ENCODE peak calls at places on chromosomes 13 and 19, in five cellular contexts. W is stomach, R is transverse colon, C is colonic mucosa, N is caudate nucleus. S is an unnamed sample.

GRCh38 chr13:94902722-94903407 is 190.5 kb upstream of the SOX21 start:
- DNase-seq in W (no peak), R (no peak), C (no peak), N (no peak), S (no peak)

GRCh38 chr13:33129094-33129832 is 113.0 kb downstream of the KL start:
- DNase-seq in W (no peak), R (no peak), C (no peak), N (no peak), S (no peak)

GRCh38 chr19:15264061-15264932 is 32.0 kb upstream of the EPHX3 start:
- DNase-seq in W (peak), R (peak), C (peak), N (peak), S (peak)

GRCh38 chr19:34808566-34808965 is 35.6 kb upstream of the ZNF599 start:
- DNase-seq in W (no peak), R (no peak), C (no peak), N (no peak), S (no peak)

GRCh38 chr13:110628952-110629701 is 13.8 kb downstream of the NAXD start:
- DNase-seq in W (no peak), R (no peak), C (no peak), N (no peak), S (no peak)

GRCh38 chr19:47309608-47310007 is at the start of gene C5AR1:
- DNase-seq in W (no peak), R (peak), C (no peak), N (no peak), S (no peak)

GRCh38 chr13:40589285-40590109 is 76.9 kb downstream of the FOXO1 start:
- DNase-seq in W (no peak), R (peak), C (no peak), N (no peak), S (peak)

GRCh38 chr13:109900723-109901122 is 114.3 kb upstream of the IRS2 start:
- DNase-seq in W (no peak), R (no peak), C (no peak), N (no peak), S (no peak)

GRCh38 chr13:112977091-112977490 is 8.1 kb downstream of the MCF2L start:
- DNase-seq in W (no peak), R (no peak), C (no peak), N (no peak), S (no peak)

GRCh38 chr19:459724-460511 is 915 bp downstream of the SHC2 start:
- DNase-seq in W (peak), R (peak), C (peak), N (peak), S (peak)

GRCh38 chr13:95970878-95971277 is 82.3 kb downstream of the UGGT2 start:
- DNase-seq in W (no peak), R (no peak), C (no peak), N (no peak), S (no peak)

GRCh38 chr19:13022859-13023636 is 27.8 kb downstream of the NFIX start:
- DNase-seq in W (peak), R (peak), C (peak), N (peak), S (peak)

GRCh38 chr19:42330521-42330835 is 5.0 kb downstream of the MEGF8 start:
- DNase-seq in W (no peak), R (no peak), C (no peak), N (no peak), S (no peak)

GRCh38 chr13:45340422-45341033 is 455 bp downstream of the TPT1 start:
- DNase-seq in W (peak), R (peak), C (peak), N (peak), S (peak)

GRCh38 chr13:35961002-35961401 is 170.2 kb downstream of the DCLK1 start:
- DNase-seq in W (no peak), R (no peak), C (no peak), N (no peak), S (no peak)

GRCh38 chr13:28047784-28048388 is 52.5 kb downstream of the FLT3 start:
- DNase-seq in W (no peak), R (peak), C (no peak), N (no peak), S (no peak)

GRCh38 chr13:104382941-104383340 is 1316.7 kb upstream of the SLC10A2 start:
- DNase-seq in W (no peak), R (no peak), C (no peak), N (no peak), S (no peak)

GRCh38 chr13:80249906-80250513 is 90.9 kb downstream of the SPRY2 start:
- DNase-seq in W (no peak), R (no peak), C (no peak), N (no peak), S (no peak)

GRCh38 chr13:20828540-20829364 is 55.0 kb upstream of the EEF1AKMT1 start:
- DNase-seq in W (no peak), R (peak), C (peak), N (no peak), S (no peak)

GRCh38 chr19:13234518-13234917 is 84.3 kb downstream of the IER2 start:
- DNase-seq in W (peak), R (peak), C (peak), N (no peak), S (peak)

GRCh38 chr19:58229255-58229639 is 533 bp downstream of the ZNF544 start:
- DNase-seq in W (no peak), R (no peak), C (no peak), N (peak), S (no peak)

GRCh38 chr13:46062190-46062589 is 9.6 kb upstream of the ZC3H13 start:
- DNase-seq in W (no peak), R (no peak), C (no peak), N (no peak), S (no peak)

GRCh38 chr13:24134772-24135171 is 25.7 kb upstream of the SPATA13 start:
- DNase-seq in W (no peak), R (no peak), C (no peak), N (no peak), S (no peak)

GRCh38 chr19:43755256-43755801 is 567 bp upstream of the SMG9 start:
- DNase-seq in W (peak), R (peak), C (peak), N (peak), S (peak)

GRCh38 chr13:66574606-66575005 is 655.5 kb downstream of the PCDH9 start:
- DNase-seq in W (no peak), R (no peak), C (no peak), N (no peak), S (no peak)

DNA sequence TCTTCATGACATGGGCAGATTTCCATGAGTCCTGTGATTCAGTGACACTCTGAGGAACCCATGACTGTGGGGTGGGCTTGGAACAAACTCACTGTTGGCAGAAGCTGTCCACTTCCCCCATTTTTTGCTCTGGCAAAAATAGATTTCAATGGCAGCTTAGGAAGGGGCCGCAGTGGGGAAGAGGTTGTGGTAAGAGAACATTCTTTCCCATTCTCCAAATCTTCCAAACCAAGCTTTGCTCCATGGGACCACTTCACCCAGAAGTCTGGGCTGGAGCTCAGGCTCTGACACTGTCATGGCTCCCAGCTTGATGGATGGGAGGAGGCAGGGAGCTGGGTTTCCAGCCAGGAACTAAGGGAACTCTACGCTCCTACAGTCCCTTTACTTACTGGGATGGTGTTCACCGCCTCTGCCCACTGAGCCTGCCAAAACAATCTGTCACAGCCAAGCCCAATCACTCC is 24.9 kb upstream of the MEDAG start:
- DNase-seq in W (no peak), R (no peak), C (no peak), N (no peak), S (no peak)
- H3K27ac ChIP-seq in W (peak), R (peak), C (peak), N (no peak), S (no peak)

GRCh38 chr13:98033277-98034247 is 80.1 kb downstream of the IPO5 start:
- DNase-seq in W (no peak), R (no peak), C (no peak), N (no peak), S (peak)

GRCh38 chr13:98026457-98026857 is 73.0 kb downstream of the IPO5 start:
- DNase-seq in W (no peak), R (no peak), C (no peak), N (no peak), S (no peak)

GRCh38 chr13:98035373-98035772 is 81.9 kb downstream of the IPO5 start:
- DNase-seq in W (no peak), R (no peak), C (no peak), N (no peak), S (no peak)

GRCh38 chr13:98032168-98032567 is 78.7 kb downstream of the IPO5 start:
- DNase-seq in W (no peak), R (no peak), C (no peak), N (no peak), S (no peak)
- H3K27ac ChIP-seq in W (no peak), R (no peak), C (no peak), N (no peak), S (no peak)

GRCh38 chr19:19594371-19594770 is 24.1 kb downstream of the PBX4 start:
- DNase-seq in W (no peak), R (no peak), C (no peak), N (no peak), S (no peak)
- H3K27ac ChIP-seq in W (peak), R (no peak), C (no peak), N (no peak), S (no peak)

DNA sequence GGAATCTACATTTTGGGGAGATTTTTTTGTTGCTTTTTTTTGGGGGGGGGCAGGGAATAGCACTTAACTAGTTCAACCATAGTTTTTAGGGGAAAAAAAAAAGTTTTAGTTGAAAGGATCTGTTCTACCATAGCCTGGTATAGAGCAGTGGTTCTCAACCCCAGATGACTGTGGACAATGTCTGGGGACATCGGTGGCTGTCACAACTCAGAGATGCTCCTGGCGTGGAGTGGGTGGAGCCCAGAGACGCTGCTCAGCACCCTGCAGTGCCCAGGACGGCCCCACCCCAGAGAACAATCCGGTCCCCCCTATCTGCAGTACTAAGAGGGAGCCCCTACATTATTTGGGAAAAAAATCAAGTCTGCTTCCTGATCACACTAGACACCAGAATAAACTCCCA is 8.3 kb downstream of the GNG7 start:
- DNase-seq in W (no peak), R (no peak), C (no peak), N (no peak), S (no peak)
- H3K27ac ChIP-seq in W (no peak), R (no peak), C (no peak), N (peak), S (no peak)

DNA sequence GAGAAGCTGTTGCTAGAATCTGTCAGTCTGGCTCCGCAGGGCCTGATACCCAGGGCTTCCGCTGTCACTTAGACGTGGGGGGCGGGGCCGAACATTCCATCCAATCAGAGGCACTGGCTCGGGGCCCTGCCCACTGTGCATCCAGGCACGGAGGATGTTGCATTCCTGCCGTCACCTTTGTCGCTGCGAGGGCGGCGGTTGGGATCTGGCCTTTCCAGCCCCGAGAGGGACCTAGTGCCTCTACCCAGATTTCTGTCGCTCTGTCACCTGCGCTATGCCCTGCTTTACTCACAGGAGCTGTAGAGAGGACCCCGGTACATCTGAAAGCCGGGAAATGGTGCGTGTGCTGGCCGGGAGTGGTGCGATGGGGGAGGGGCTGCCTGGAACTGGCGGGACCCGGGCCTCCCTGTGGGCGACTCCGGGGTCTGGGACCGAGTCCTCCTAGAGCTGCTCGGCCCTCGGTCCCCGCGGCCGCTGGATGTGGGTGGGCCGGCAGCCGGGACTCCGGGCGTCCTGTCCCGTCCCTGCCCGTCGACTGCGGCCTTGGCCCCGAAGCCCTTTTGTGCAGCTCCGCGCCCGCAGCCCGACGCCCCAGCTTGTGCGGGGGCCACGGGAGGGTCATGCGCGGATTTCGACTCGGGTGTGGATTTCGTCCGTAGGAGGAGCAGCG is at the start of gene ZNF439:
- DNase-seq in W (peak), R (peak), C (peak), N (peak), S (peak)
- H3K27ac ChIP-seq in W (peak), R (peak), C (peak), N (peak), S (peak)

GRCh38 chr19:48615145-48616040 is 517 bp upstream of the FAM83E start:
- DNase-seq in W (no peak), R (no peak), C (peak), N (no peak), S (no peak)

GRCh38 chr19:48613024-48613851 is 1.6 kb downstream of the FAM83E start:
- DNase-seq in W (peak), R (peak), C (peak), N (peak), S (no peak)

GRCh38 chr19:48613852-48614435 is 932 bp downstream of the FAM83E start:
- DNase-seq in W (no peak), R (no peak), C (peak), N (no peak), S (no peak)

GRCh38 chr19:48616041-48616436 is 1.2 kb upstream of the FAM83E start:
- DNase-seq in W (no peak), R (no peak), C (peak), N (no peak), S (no peak)

GRCh38 chr19:48614436-48615144 is at the start of gene FAM83E:
- DNase-seq in W (peak), R (peak), C (peak), N (no peak), S (peak)
- H3K27ac ChIP-seq in W (peak), R (peak), C (peak), N (no peak), S (peak)

GRCh38 chr19:39403331-39404312 is 3.0 kb upstream of the ZFP36 start:
- DNase-seq in W (peak), R (peak), C (peak), N (peak), S (peak)
- H3K27ac ChIP-seq in W (peak), R (peak), C (peak), N (peak), S (peak)

GRCh38 chr19:4350726-4351125 is 7.4 kb downstream of the MPND start:
- DNase-seq in W (no peak), R (no peak), C (no peak), N (no peak), S (no peak)
- H3K27ac ChIP-seq in W (no peak), R (no peak), C (no peak), N (no peak), S (no peak)

GRCh38 chr19:28940751-28941500 is 272.0 kb downstream of the UQCRFS1 start:
- DNase-seq in W (no peak), R (no peak), C (no peak), N (no peak), S (no peak)
- H3K27ac ChIP-seq in W (no peak), R (no peak), C (no peak), N (no peak), S (no peak)